ENCODE peak calls at places on chromosomes 2 and 18, in five cellular contexts. F, D, A, K and P are unnamed samples.

GRCh38 chr18:62164296-62164695 is 22.6 kb downstream of the PIGN start:
- ATAC-seq in D (no peak), K (no peak), F (no peak), A (no peak), P (no peak)

GRCh38 chr2:195489101-195489500 is 167.9 kb upstream of the SLC39A10 start:
- ATAC-seq in D (no peak), A (no peak), K (no peak), F (no peak), P (no peak)

GRCh38 chr2:112814278-112814677 is 22.3 kb downstream of the IL1B start:
- ATAC-seq in F (no peak), A (no peak), D (peak; percentile 96), K (peak; percentile 50), P (no peak)

GRCh38 chr2:229335877-229336346 is 64.8 kb upstream of the PID1 start:
- ATAC-seq in K (no peak), A (no peak), D (no peak), F (no peak), P (no peak)

GRCh38 chr2:210158236-210158635 is 13.0 kb downstream of the KANSL1L start:
- ATAC-seq in K (no peak), A (no peak), F (no peak), D (no peak), P (no peak)

GRCh38 chr2:150120271-150120950 is 367.1 kb downstream of the RND3 start:
- ATAC-seq in D (no peak), K (no peak), A (no peak), F (no peak), P (no peak)

GRCh38 chr2:234091432-234091879 is 41.0 kb downstream of the SPP2 start:
- ATAC-seq in D (peak; percentile 76), K (no peak), F (no peak), A (no peak), P (no peak)

GRCh38 chr2:213232649-213233437 is 51.4 kb upstream of the SPAG16 start:
- ATAC-seq in A (peak; percentile 96), D (no peak), K (peak; percentile 39), F (peak; percentile 89), P (peak; percentile 99)

GRCh38 chr2:57515366-57515765 is 531.2 kb upstream of the VRK2 start:
- ATAC-seq in A (no peak), D (no peak), F (no peak), K (no peak), P (no peak)

GRCh38 chr18:8685141-8685913 is 20.0 kb upstream of the MTCL1 start:
- ATAC-seq in A (no peak), D (peak; percentile 98), K (no peak), F (no peak), P (no peak)

GRCh38 chr2:16094851-16095250 is 154.5 kb downstream of the MYCN start:
- ATAC-seq in K (no peak), D (no peak), F (no peak), A (no peak), P (no peak)

GRCh38 chr2:199973703-199974102 is 18.3 kb downstream of the MAIP1 start:
- ATAC-seq in F (no peak), K (peak; percentile 70), D (peak; percentile 57), A (no peak), P (no peak)

GRCh38 chr2:19225931-19226330 is 132.5 kb downstream of the OSR1 start:
- ATAC-seq in D (no peak), K (no peak), F (no peak), A (no peak), P (no peak)

GRCh38 chr2:20884829-20885228 is 61.9 kb upstream of the LDAH start:
- ATAC-seq in K (no peak), A (no peak), F (no peak), D (no peak), P (no peak)

GRCh38 chr2:160256511-160256910 is 56.4 kb upstream of the ITGB6 start:
- ATAC-seq in F (no peak), A (no peak), D (no peak), K (no peak), P (no peak)